ENCODE peak calls at places on chromosome 16, in seven cellular contexts. H is fibroblast of mammary gland, L is adrenal gland, W is RWPE1, P is kidney epithelial cell, F is astrocyte of the cerebellum, J is heart left ventricle. M is an unnamed sample.

GRCh38 chr16:85296859-85297698 is 184.8 kb upstream of the CIBAR2 start:
- DNase-seq in H (peak), L (peak), W (peak), P (no peak), F (no peak), J (no peak), M (no peak)

GRCh38 chr16:89721644-89722391 is 481 bp downstream of the ZNF276 start:
- DNase-seq in H (peak), L (peak), W (no peak), P (no peak), F (no peak), J (peak), M (no peak)

GRCh38 chr16:15647615-15648014 is 2.4 kb upstream of the NDE1 start:
- DNase-seq in H (no peak), L (no peak), W (no peak), P (no peak), F (no peak), J (no peak), M (no peak)

GRCh38 chr16:19020689-19021088 is 37.0 kb downstream of the TMC7 start:
- DNase-seq in H (no peak), L (no peak), W (no peak), P (no peak), F (no peak), J (no peak), M (no peak)

GRCh38 chr16:80527297-80527696 is 13.5 kb upstream of the DYNLRB2 start:
- DNase-seq in H (peak), L (peak), W (no peak), P (no peak), F (no peak), J (no peak), M (no peak)

GRCh38 chr16:81888520-81889394 is 109.7 kb downstream of the PLCG2 start:
- DNase-seq in H (no peak), L (no peak), W (no peak), P (no peak), F (no peak), J (no peak), M (no peak)

GRCh38 chr16:4172070-4172469 is 55.8 kb upstream of the ADCY9 start:
- DNase-seq in H (peak), L (no peak), W (no peak), P (no peak), F (no peak), J (no peak), M (no peak)

GRCh38 chr16:60811051-60811608 is 1225.1 kb downstream of the CDH8 start:
- DNase-seq in H (no peak), L (no peak), W (no peak), P (no peak), F (no peak), J (no peak), M (no peak)

GRCh38 chr16:70250748-70251650 is 741 bp downstream of the EXOSC6 start:
- DNase-seq in H (peak), L (peak), W (peak), P (no peak), F (no peak), J (no peak), M (no peak)

GRCh38 chr16:71781741-71782140 is 26.9 kb downstream of the AP1G1 start:
- DNase-seq in H (peak), L (no peak), W (peak), P (peak), F (peak), J (no peak), M (no peak)

GRCh38 chr16:27516360-27516759 is 33.4 kb downstream of the GTF3C1 start:
- DNase-seq in H (no peak), L (no peak), W (no peak), P (no peak), F (no peak), J (no peak), M (no peak)

GRCh38 chr16:27518226-27518625 is 31.5 kb downstream of the GTF3C1 start:
- DNase-seq in H (no peak), L (no peak), W (no peak), P (no peak), F (no peak), J (no peak), M (no peak)

GRCh38 chr16:27512061-27512460 is 37.7 kb downstream of the GTF3C1 start:
- DNase-seq in H (no peak), L (no peak), W (no peak), P (no peak), F (no peak), J (no peak), M (no peak)

GRCh38 chr16:27514806-27515205 is 34.9 kb downstream of the GTF3C1 start:
- DNase-seq in H (no peak), L (no peak), W (no peak), P (no peak), F (no peak), J (peak), M (no peak)

GRCh38 chr16:27515874-27516353 is 33.8 kb downstream of the GTF3C1 start:
- DNase-seq in H (peak), L (peak), W (peak), P (no peak), F (no peak), J (no peak), M (no peak)
- TF ChIP-seq CTCF in H (peak), L (peak), W (peak), P (peak), F (peak), J (peak), M (peak)

DNA sequence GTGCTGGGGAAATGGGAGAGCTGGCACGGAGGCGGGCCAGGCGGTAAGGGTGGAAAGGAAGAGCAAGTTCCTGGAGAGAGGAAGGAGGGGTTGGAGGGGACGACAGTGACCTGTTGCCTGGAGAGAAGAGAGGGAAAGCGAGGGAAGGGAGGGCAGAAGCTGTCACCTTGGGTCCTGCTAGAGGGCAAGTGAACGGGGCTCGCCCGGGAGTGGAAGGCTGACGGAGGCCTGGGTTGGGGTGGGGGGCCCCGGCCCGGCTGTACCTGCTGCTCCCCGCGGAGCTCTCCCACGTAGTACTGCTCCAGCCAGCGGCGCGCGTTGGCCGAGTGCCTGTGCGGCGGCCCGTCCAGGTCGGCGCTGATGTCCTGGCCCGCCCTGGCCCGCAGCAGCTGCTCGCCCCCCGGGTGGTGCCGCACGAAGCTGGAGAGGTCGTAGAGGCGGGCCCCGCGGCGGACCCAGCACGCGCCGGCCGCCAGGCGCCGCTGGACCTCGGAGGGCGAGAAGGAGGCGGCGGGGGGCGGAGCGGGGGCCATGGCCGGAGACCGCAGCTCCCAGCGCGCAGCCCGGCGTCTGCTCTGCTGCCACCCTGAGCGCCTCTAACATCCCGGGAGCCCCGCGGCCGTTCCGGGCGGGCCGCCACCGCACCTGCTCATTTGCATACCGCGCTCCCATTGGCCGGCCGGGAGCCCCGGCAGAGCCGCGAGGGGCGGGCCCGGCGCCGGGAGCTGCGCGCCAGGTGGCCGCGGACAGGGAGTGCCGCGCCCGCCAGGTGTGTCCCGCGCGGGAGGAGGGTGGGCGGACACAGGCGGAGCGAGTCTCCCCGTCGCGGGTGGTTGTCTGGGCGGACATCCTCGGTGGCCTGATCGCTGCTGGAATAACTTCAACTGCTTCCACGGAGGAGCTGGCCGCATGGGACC is at the start of gene FA2H:
- DNase-seq in H (no peak), L (peak), W (peak), P (peak), F (no peak), J (peak), M (no peak)
- TF ChIP-seq CTCF in H (no peak), L (no peak), W (peak), P (no peak), F (no peak), J (peak), M (no peak)

GRCh38 chr16:57070986-57071540 is 21.3 kb upstream of the CPNE2 start:
- DNase-seq in H (no peak), L (no peak), W (no peak), P (no peak), F (no peak), J (no peak), M (no peak)
- TF ChIP-seq CTCF in H (no peak), L (no peak), W (no peak), P (no peak), F (no peak), J (no peak), M (no peak)

GRCh38 chr16:87107221-87107620 is 210.0 kb downstream of the C16orf95 start:
- DNase-seq in H (no peak), L (no peak), W (no peak), P (no peak), F (no peak), J (no peak), M (no peak)
- TF ChIP-seq CTCF in H (no peak), L (no peak), W (no peak), P (no peak), F (no peak), J (no peak), M (no peak)

GRCh38 chr16:87411375-87412271 is 19.5 kb downstream of the MAP1LC3B start:
- DNase-seq in H (no peak), L (no peak), W (no peak), P (no peak), F (no peak), J (no peak), M (no peak)
- TF ChIP-seq CTCF in H (no peak), L (no peak), W (no peak), P (no peak), F (no peak), J (no peak), M (no peak)

GRCh38 chr16:65224471-65224870 is 102.6 kb upstream of the CDH11 start:
- DNase-seq in H (no peak), L (no peak), W (no peak), P (no peak), F (no peak), J (no peak), M (no peak)

GRCh38 chr16:65222049-65222448 is 100.2 kb upstream of the CDH11 start:
- DNase-seq in H (no peak), L (no peak), W (no peak), P (no peak), F (no peak), J (no peak), M (no peak)

GRCh38 chr16:65225488-65225887 is 103.6 kb upstream of the CDH11 start:
- DNase-seq in H (no peak), L (no peak), W (no peak), P (no peak), F (no peak), J (no peak), M (no peak)

GRCh38 chr16:65224994-65225393 is 103.1 kb upstream of the CDH11 start:
- DNase-seq in H (no peak), L (no peak), W (no peak), P (no peak), F (no peak), J (no peak), M (no peak)

DNA sequence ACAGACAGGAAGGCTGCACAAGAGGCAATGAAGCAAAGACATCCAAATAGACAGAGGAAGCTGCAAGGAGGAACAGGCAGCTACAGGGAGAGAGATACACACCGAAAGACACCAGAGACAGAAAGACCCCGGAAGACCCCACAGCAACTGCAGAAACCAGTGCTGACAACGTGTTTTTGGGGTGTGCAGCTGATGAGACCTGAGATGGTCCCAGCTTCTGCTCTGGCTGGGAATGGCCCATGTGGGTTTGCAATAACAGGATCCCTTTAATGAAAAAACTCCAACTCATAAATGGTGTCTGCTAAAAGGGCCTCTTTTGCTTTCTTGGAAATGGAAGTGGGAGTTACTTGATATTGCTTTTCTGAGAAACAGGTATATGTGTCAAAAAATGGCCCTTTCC is 101.5 kb upstream of the CDH11 start:
- DNase-seq in H (no peak), L (no peak), W (no peak), P (no peak), F (no peak), J (no peak), M (no peak)
- TF ChIP-seq CTCF in H (no peak), L (no peak), W (no peak), P (no peak), F (no peak), J (no peak), M (no peak)

DNA sequence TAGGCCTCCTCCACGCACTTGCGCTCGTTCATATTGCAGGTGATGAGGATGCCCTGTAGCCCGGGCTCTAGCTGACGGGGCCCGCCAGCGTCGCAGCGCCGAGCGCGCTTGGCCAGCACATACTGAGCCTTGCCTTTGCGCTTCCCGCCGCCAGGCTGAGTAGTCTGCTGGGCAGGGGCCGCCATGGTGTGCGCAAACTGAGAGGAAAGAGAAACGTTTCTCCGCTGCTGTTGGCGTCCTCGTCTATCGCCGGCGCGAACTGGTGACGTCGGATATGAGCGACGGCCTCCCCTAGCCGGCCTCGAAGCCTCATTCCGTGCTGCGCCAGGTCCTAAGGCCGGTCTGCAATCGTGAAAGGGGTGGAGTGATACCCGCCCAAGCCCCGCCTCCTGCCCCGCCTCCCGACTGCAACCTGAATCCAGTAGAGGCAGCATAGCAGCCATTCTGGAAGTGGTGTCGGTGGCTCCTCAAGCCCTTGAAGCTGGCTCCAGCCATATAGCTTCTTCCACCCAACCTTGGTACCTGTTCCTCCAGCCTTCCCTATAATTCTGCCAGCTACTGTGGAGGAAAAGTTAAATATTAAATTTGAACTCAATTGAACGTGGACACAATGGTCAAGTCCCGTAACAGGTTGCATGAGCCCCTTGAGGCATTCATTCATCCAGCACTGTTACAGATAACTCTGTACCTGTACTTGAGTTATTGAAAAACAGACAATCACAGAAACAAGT is at the start of gene THUMPD1:
- DNase-seq in H (peak), L (peak), W (peak), P (peak), F (peak), J (peak), M (peak)
- TF ChIP-seq CTCF in H (no peak), L (peak), W (peak), P (peak), F (peak), J (no peak), M (no peak)

GRCh38 chr16:88610080-88610479 is 28.3 kb upstream of the IL17C start:
- DNase-seq in H (no peak), L (no peak), W (no peak), P (no peak), F (no peak), J (no peak), M (no peak)
- TF ChIP-seq CTCF in H (peak), L (no peak), W (no peak), P (peak), F (peak), J (no peak), M (no peak)

DNA sequence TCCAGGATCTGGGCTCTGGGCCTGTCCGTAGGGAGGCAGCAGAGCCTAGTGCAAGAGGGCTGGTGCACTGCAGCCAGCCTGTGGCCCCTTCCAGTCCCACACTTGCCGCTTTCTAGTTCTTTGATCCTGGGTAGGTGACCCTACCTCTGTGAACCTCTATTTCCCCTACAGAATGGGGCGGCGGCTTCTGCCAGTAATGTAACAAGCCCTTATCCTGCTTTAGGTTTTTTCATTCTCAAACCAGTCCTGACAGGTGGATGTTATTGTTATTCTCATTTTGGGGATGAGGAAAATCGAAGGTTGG is 744 bp downstream of the E4F1 start:
- DNase-seq in H (peak), L (no peak), W (no peak), P (no peak), F (no peak), J (no peak), M (no peak)
- TF ChIP-seq CTCF in H (peak), L (no peak), W (peak), P (no peak), F (peak), J (no peak), M (peak)

GRCh38 chr16:66619036-66619435 is 14.5 kb downstream of the CMTM3 start:
- DNase-seq in H (peak), L (no peak), W (peak), P (no peak), F (peak), J (no peak), M (no peak)
- TF ChIP-seq CTCF in H (no peak), L (no peak), W (no peak), P (no peak), F (no peak), J (no peak), M (no peak)